ENCODE peak calls at places on chromosomes 16 and 17, in eight cellular contexts. One of them, this sample, is unnamed. For H3K27me3, the result is how much of the 10 kb centered on the place peaks cover.

GRCh38 chr17:73232587-73233373 is 28.9 kb downstream of the CPSF4L start:
- DNase-seq in neural progenitor cell: peak
- DNase-seq in IMR-90: peak
- DNase-seq in HAP-1: peak
- DNase-seq in ovary: no peak
- DNase-seq in K562: peak
- DNase-seq in tibial artery: peak
- DNase-seq in aorta: peak
- DNase-seq in this sample: peak

GRCh38 chr16:23595246-23595950 is 718 bp downstream of the NDUFAB1 start:
- DNase-seq in ovary: no peak
- DNase-seq in IMR-90: no peak
- DNase-seq in K562: no peak
- DNase-seq in HAP-1: no peak
- DNase-seq in tibial artery: no peak
- DNase-seq in aorta: no peak
- DNase-seq in neural progenitor cell: no peak
- DNase-seq in this sample: peak

GRCh38 chr17:31609331-31609730 is 217.9 kb downstream of the RAB11FIP4 start:
- DNase-seq in neural progenitor cell: no peak
- DNase-seq in ovary: no peak
- DNase-seq in K562: no peak
- DNase-seq in aorta: no peak
- DNase-seq in tibial artery: no peak
- DNase-seq in IMR-90: no peak
- DNase-seq in HAP-1: no peak
- DNase-seq in this sample: no peak

GRCh38 chr16:74650966-74651567 is 15.6 kb downstream of the RFWD3 start:
- DNase-seq in K562: no peak
- DNase-seq in IMR-90: no peak
- DNase-seq in ovary: no peak
- DNase-seq in tibial artery: no peak
- DNase-seq in HAP-1: peak
- DNase-seq in aorta: no peak
- DNase-seq in neural progenitor cell: peak
- DNase-seq in this sample: peak

GRCh38 chr17:64356304-64356686 is 34.4 kb downstream of the PECAM1 start:
- DNase-seq in ovary: no peak
- DNase-seq in aorta: no peak
- DNase-seq in K562: no peak
- DNase-seq in HAP-1: no peak
- DNase-seq in tibial artery: no peak
- DNase-seq in IMR-90: no peak
- DNase-seq in neural progenitor cell: no peak
- DNase-seq in this sample: no peak

GRCh38 chr17:57379237-57380054 is 123.1 kb downstream of the MSI2 start:
- DNase-seq in HAP-1: peak
- DNase-seq in aorta: no peak
- DNase-seq in K562: peak
- DNase-seq in ovary: no peak
- DNase-seq in tibial artery: no peak
- DNase-seq in neural progenitor cell: peak
- DNase-seq in IMR-90: peak
- DNase-seq in this sample: peak

GRCh38 chr17:66834919-66835454 is at the start of gene CACNG5:
- DNase-seq in IMR-90: no peak
- DNase-seq in tibial artery: no peak
- DNase-seq in aorta: no peak
- DNase-seq in ovary: no peak
- DNase-seq in neural progenitor cell: peak
- DNase-seq in K562: peak
- DNase-seq in HAP-1: peak
- DNase-seq in this sample: no peak

GRCh38 chr16:88015806-88016140 is 64.5 kb downstream of the BANP start:
- DNase-seq in IMR-90: no peak
- DNase-seq in aorta: no peak
- DNase-seq in K562: no peak
- DNase-seq in HAP-1: no peak
- DNase-seq in neural progenitor cell: no peak
- DNase-seq in tibial artery: no peak
- DNase-seq in ovary: peak
- DNase-seq in this sample: no peak

GRCh38 chr16:28202147-28202746 is 9.5 kb downstream of the XPO6 start:
- DNase-seq in K562: peak
- DNase-seq in IMR-90: no peak
- DNase-seq in HAP-1: no peak
- DNase-seq in neural progenitor cell: no peak
- DNase-seq in aorta: no peak
- DNase-seq in ovary: no peak
- DNase-seq in tibial artery: no peak
- DNase-seq in this sample: no peak

GRCh38 chr17:75516255-75516618 is at the start of gene TSEN54:
- DNase-seq in IMR-90: peak
- DNase-seq in neural progenitor cell: peak
- DNase-seq in tibial artery: peak
- DNase-seq in ovary: peak
- DNase-seq in HAP-1: peak
- DNase-seq in aorta: peak
- DNase-seq in K562: peak
- DNase-seq in this sample: peak

GRCh38 chr16:72219282-72219681 is 47.3 kb upstream of the PMFBP1 start:
- DNase-seq in neural progenitor cell: no peak
- DNase-seq in tibial artery: no peak
- DNase-seq in HAP-1: no peak
- DNase-seq in aorta: no peak
- DNase-seq in IMR-90: no peak
- DNase-seq in K562: no peak
- DNase-seq in ovary: no peak
- DNase-seq in this sample: no peak

GRCh38 chr17:40462343-40463121 is 19.3 kb downstream of the IGFBP4 start:
- DNase-seq in HAP-1: no peak
- DNase-seq in tibial artery: no peak
- DNase-seq in IMR-90: no peak
- DNase-seq in K562: no peak
- DNase-seq in ovary: peak
- DNase-seq in aorta: no peak
- DNase-seq in neural progenitor cell: no peak
- DNase-seq in this sample: no peak

GRCh38 chr17:45144199-45145034 is 3.9 kb upstream of the HEXIM1 start:
- DNase-seq in neural progenitor cell: peak
- DNase-seq in aorta: peak
- DNase-seq in HAP-1: no peak
- DNase-seq in IMR-90: no peak
- DNase-seq in K562: peak
- DNase-seq in ovary: peak
- DNase-seq in tibial artery: peak
- DNase-seq in this sample: no peak

GRCh38 chr17:50314456-50315011 is 31.4 kb upstream of the XYLT2 start:
- DNase-seq in neural progenitor cell: no peak
- DNase-seq in tibial artery: no peak
- DNase-seq in K562: no peak
- DNase-seq in ovary: peak
- DNase-seq in aorta: no peak
- DNase-seq in HAP-1: no peak
- DNase-seq in IMR-90: no peak
- DNase-seq in this sample: no peak

GRCh38 chr17:50318551-50319310 is 27.2 kb upstream of the XYLT2 start:
- DNase-seq in tibial artery: no peak
- DNase-seq in aorta: no peak
- DNase-seq in neural progenitor cell: no peak
- DNase-seq in ovary: peak
- DNase-seq in IMR-90: peak
- DNase-seq in HAP-1: peak
- DNase-seq in K562: no peak
- DNase-seq in this sample: no peak

GRCh38 chr17:50319630-50320029 is 26.3 kb upstream of the XYLT2 start:
- DNase-seq in ovary: no peak
- DNase-seq in neural progenitor cell: no peak
- DNase-seq in HAP-1: no peak
- DNase-seq in tibial artery: no peak
- DNase-seq in K562: no peak
- DNase-seq in aorta: no peak
- DNase-seq in IMR-90: no peak
- DNase-seq in this sample: no peak

GRCh38 chr17:50316016-50316587 is 29.8 kb upstream of the XYLT2 start:
- DNase-seq in HAP-1: no peak
- DNase-seq in aorta: no peak
- DNase-seq in tibial artery: no peak
- DNase-seq in K562: no peak
- DNase-seq in neural progenitor cell: no peak
- DNase-seq in IMR-90: no peak
- DNase-seq in ovary: no peak
- DNase-seq in this sample: no peak

DNA sequence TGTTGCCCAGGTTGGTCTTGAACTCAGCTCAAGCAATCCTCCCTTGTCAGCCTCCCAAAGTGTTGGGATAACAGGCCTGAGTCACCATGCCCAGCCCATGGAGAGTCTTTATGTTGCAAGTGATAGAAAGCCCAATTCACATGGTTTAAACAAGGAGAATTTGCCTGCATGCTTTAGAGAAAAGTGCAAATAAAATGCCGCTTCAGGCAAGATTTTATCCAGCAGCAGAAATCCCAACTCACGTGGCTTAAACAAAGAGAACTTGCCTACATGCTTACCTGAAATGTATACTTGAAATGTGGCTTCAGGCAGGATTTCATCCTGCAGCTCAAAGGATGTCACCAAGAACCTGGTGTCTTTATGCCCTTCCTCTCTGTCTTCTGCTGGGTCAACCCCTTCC is 28.8 kb upstream of the XYLT2 start:
- DNase-seq in IMR-90: no peak
- DNase-seq in ovary: no peak
- DNase-seq in HAP-1: no peak
- DNase-seq in K562: no peak
- DNase-seq in tibial artery: no peak
- DNase-seq in aorta: no peak
- DNase-seq in neural progenitor cell: no peak
- DNase-seq in this sample: no peak
- H3K27me3 ChIP-seq in IMR-90: under half
- H3K27me3 ChIP-seq in ovary: under half
- H3K27me3 ChIP-seq in HAP-1: under half
- H3K27me3 ChIP-seq in K562: under half
- H3K27me3 ChIP-seq in tibial artery: under half
- H3K27me3 ChIP-seq in aorta: under half
- H3K27me3 ChIP-seq in neural progenitor cell: under half
- H3K27me3 ChIP-seq in this sample: under half

DNA sequence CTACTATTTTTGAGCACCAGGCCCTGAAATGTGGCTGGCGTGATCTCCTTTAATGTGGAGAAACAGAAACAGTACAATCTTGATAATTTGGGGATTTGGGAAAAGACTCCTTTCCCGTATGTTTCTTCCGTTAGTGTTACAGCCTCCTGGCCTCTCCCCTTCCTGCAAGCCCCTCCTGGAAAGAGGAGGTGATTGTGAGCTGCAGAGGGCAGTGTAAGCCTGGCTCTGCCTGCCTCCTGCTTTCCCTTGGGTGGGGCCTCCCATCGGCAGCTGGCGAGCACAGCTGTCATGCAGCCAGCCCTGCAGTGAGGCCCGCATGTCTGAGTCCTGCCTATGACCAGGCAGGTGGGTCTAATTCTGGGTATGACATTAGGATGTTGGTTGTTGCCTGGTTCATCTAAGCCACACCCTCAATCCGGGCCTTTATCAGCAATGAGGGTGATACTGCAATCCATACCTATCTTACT is 48.7 kb upstream of the WSB1 start:
- DNase-seq in HAP-1: peak
- DNase-seq in IMR-90: peak
- DNase-seq in tibial artery: peak
- DNase-seq in neural progenitor cell: peak
- DNase-seq in K562: peak
- DNase-seq in ovary: peak
- DNase-seq in aorta: peak
- DNase-seq in this sample: peak
- H3K4me3 ChIP-seq in HAP-1: no peak
- H3K4me3 ChIP-seq in IMR-90: peak
- H3K4me3 ChIP-seq in tibial artery: peak
- H3K4me3 ChIP-seq in neural progenitor cell: no peak
- H3K4me3 ChIP-seq in K562: no peak
- H3K4me3 ChIP-seq in ovary: peak
- H3K4me3 ChIP-seq in aorta: no peak
- H3K4me3 ChIP-seq in this sample: peak

DNA sequence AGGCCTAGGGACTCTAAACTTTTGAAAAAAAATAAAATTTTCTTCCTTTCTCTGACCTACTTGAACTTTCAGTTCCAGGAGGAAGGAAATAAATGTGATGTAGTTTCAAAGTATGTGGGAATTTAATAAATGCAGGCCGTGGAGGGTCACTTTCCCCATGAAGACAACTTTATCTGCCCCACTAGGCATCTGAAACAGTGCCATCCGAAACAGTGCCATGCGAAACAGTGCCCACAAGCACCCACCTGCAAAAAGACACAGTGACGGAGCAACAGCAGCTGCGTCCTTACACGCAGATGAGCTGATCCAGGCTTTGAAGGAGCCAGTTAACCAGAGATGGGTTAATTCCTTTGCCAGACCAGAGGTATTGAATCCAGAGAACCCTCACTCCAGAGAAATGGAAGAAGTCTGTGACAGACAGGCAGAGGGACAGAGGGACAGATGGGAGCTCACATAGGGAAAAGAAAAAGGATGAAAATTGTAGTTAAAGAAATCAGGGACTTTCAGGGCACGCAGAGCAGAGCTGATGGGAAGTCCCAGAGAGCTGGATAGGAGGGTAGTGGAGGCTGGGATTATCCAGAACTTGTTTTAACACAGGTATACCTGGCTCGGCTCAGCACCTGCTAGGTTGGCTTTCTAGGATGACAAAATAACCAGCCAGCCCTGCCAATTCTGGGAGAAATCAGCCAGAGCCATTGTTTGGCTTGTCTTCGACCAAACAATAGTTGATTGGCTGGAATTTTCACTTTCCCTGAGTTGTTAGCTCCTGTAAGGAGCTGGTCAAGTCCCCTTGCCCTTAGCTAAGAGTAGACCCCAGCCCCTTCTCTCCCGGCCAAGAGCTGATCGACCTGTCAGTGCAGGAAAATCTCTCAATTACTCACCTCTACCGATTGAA is 17.1 kb upstream of the HOXB13 start:
- DNase-seq in HAP-1: no peak
- DNase-seq in aorta: no peak
- DNase-seq in K562: no peak
- DNase-seq in ovary: no peak
- DNase-seq in tibial artery: no peak
- DNase-seq in neural progenitor cell: peak
- DNase-seq in IMR-90: no peak
- DNase-seq in this sample: no peak
- H3K27me3 ChIP-seq in HAP-1: half or more
- H3K27me3 ChIP-seq in aorta: under half
- H3K27me3 ChIP-seq in K562: half or more
- H3K27me3 ChIP-seq in ovary: under half
- H3K27me3 ChIP-seq in tibial artery: half or more
- H3K27me3 ChIP-seq in neural progenitor cell: half or more
- H3K27me3 ChIP-seq in IMR-90: half or more
- H3K27me3 ChIP-seq in this sample: half or more

GRCh38 chr17:78124081-78124835 is 4.3 kb downstream of the TMC6 start:
- DNase-seq in tibial artery: no peak
- DNase-seq in HAP-1: no peak
- DNase-seq in ovary: no peak
- DNase-seq in aorta: peak
- DNase-seq in K562: no peak
- DNase-seq in neural progenitor cell: no peak
- DNase-seq in IMR-90: no peak
- DNase-seq in this sample: no peak
- H3K4me3 ChIP-seq in tibial artery: no peak
- H3K4me3 ChIP-seq in HAP-1: no peak
- H3K4me3 ChIP-seq in ovary: no peak
- H3K4me3 ChIP-seq in aorta: no peak
- H3K4me3 ChIP-seq in K562: no peak
- H3K4me3 ChIP-seq in neural progenitor cell: no peak
- H3K4me3 ChIP-seq in IMR-90: no peak
- H3K4me3 ChIP-seq in this sample: no peak

GRCh38 chr17:82419471-82419995 is 1.1 kb upstream of the OGFOD3 start:
- DNase-seq in ovary: no peak
- DNase-seq in tibial artery: no peak
- DNase-seq in K562: no peak
- DNase-seq in neural progenitor cell: no peak
- DNase-seq in IMR-90: no peak
- DNase-seq in HAP-1: no peak
- DNase-seq in aorta: no peak
- DNase-seq in this sample: no peak
- H3K27me3 ChIP-seq in ovary: under half
- H3K27me3 ChIP-seq in tibial artery: under half
- H3K27me3 ChIP-seq in K562: under half
- H3K27me3 ChIP-seq in neural progenitor cell: under half
- H3K27me3 ChIP-seq in IMR-90: under half
- H3K27me3 ChIP-seq in HAP-1: under half
- H3K27me3 ChIP-seq in aorta: under half
- H3K27me3 ChIP-seq in this sample: under half